ENCODE peak calls at places on chromosomes 11 and 22, in five cellular contexts. One of them, this sample, is unnamed.

GRCh38 chr11:17929171-17929570 is 83.7 kb downstream of the SERGEF start:
- DNase-seq in MM.1S: no peak
- DNase-seq in OCI-LY7: no peak
- DNase-seq in fibroblast of lung: no peak
- DNase-seq in HCT116: no peak
- DNase-seq in this sample: no peak

GRCh38 chr22:32650553-32651345 is 150.8 kb upstream of the TIMP3 start:
- DNase-seq in OCI-LY7: no peak
- DNase-seq in fibroblast of lung: peak; percentile 57
- DNase-seq in MM.1S: no peak
- DNase-seq in HCT116: no peak
- DNase-seq in this sample: no peak

GRCh38 chr22:25884121-25884520 is 142.1 kb downstream of the MYO18B start:
- DNase-seq in HCT116: no peak
- DNase-seq in fibroblast of lung: no peak
- DNase-seq in OCI-LY7: no peak
- DNase-seq in MM.1S: no peak
- DNase-seq in this sample: no peak

GRCh38 chr22:38953577-38954413 is 3.6 kb upstream of the APOBEC3A start:
- DNase-seq in MM.1S: peak; percentile 86
- DNase-seq in fibroblast of lung: no peak
- DNase-seq in OCI-LY7: no peak
- DNase-seq in HCT116: no peak
- DNase-seq in this sample: no peak

GRCh38 chr11:116776522-116776984 is 3.8 kb upstream of the BUD13 start:
- DNase-seq in MM.1S: peak; percentile 67
- DNase-seq in fibroblast of lung: no peak
- DNase-seq in OCI-LY7: peak; percentile 5
- DNase-seq in HCT116: no peak
- DNase-seq in this sample: no peak

GRCh38 chr11:639324-639977 is 2.4 kb downstream of the DRD4 start:
- DNase-seq in HCT116: no peak
- DNase-seq in MM.1S: no peak
- DNase-seq in fibroblast of lung: no peak
- DNase-seq in OCI-LY7: no peak
- DNase-seq in this sample: no peak

GRCh38 chr11:66739983-66740382 is 11.0 kb upstream of the SPTBN2 start:
- DNase-seq in OCI-LY7: no peak
- DNase-seq in fibroblast of lung: peak; percentile 55
- DNase-seq in HCT116: no peak
- DNase-seq in MM.1S: no peak
- DNase-seq in this sample: no peak

GRCh38 chr11:100719809-100720221 is 32.7 kb downstream of the ARHGAP42 start:
- DNase-seq in MM.1S: no peak
- DNase-seq in fibroblast of lung: peak; percentile 91
- DNase-seq in OCI-LY7: no peak
- DNase-seq in HCT116: peak; percentile 63
- DNase-seq in this sample: no peak

GRCh38 chr11:70128435-70128906 is 50.4 kb downstream of the ANO1 start:
- DNase-seq in fibroblast of lung: peak; percentile 59
- DNase-seq in MM.1S: no peak
- DNase-seq in OCI-LY7: no peak
- DNase-seq in HCT116: peak; percentile 41
- DNase-seq in this sample: no peak

GRCh38 chr22:19969141-19969928 is 27.7 kb upstream of the TXNRD2 start:
- DNase-seq in MM.1S: no peak
- DNase-seq in OCI-LY7: no peak
- DNase-seq in HCT116: no peak
- DNase-seq in fibroblast of lung: no peak
- DNase-seq in this sample: no peak

GRCh38 chr11:117090111-117090706 is 8.0 kb downstream of the SIK3 start:
- DNase-seq in fibroblast of lung: peak; percentile 38
- DNase-seq in HCT116: peak; percentile 47
- DNase-seq in OCI-LY7: no peak
- DNase-seq in MM.1S: no peak
- DNase-seq in this sample: no peak

GRCh38 chr22:28710112-28710888 is 30.7 kb upstream of the TTC28 start:
- DNase-seq in MM.1S: no peak
- DNase-seq in HCT116: no peak
- DNase-seq in OCI-LY7: no peak
- DNase-seq in fibroblast of lung: peak; percentile 87
- DNase-seq in this sample: no peak

GRCh38 chr11:35142481-35143207 is 3.7 kb downstream of the CD44 start:
- DNase-seq in OCI-LY7: peak; percentile 43
- DNase-seq in HCT116: no peak
- DNase-seq in MM.1S: peak; percentile 59
- DNase-seq in fibroblast of lung: peak; percentile 91
- DNase-seq in this sample: no peak

GRCh38 chr11:17013548-17014320 is 480 bp downstream of the PLEKHA7 start:
- DNase-seq in OCI-LY7: no peak
- DNase-seq in MM.1S: peak; percentile 64
- DNase-seq in HCT116: no peak
- DNase-seq in fibroblast of lung: peak; percentile 11
- DNase-seq in this sample: no peak

GRCh38 chr11:134528453-134528852 is 116.4 kb upstream of the B3GAT1 start:
- DNase-seq in MM.1S: no peak
- DNase-seq in HCT116: no peak
- DNase-seq in fibroblast of lung: no peak
- DNase-seq in OCI-LY7: no peak
- DNase-seq in this sample: no peak

GRCh38 chr22:38317995-38318715 is 922 bp upstream of the CSNK1E start:
- DNase-seq in HCT116: peak; percentile 81
- DNase-seq in MM.1S: peak; percentile 30
- DNase-seq in OCI-LY7: no peak
- DNase-seq in fibroblast of lung: peak; percentile 96
- DNase-seq in this sample: no peak

GRCh38 chr22:50633771-50634170 is 5.8 kb upstream of the ARSA start:
- DNase-seq in MM.1S: no peak
- DNase-seq in HCT116: no peak
- DNase-seq in fibroblast of lung: no peak
- DNase-seq in OCI-LY7: no peak
- DNase-seq in this sample: no peak

GRCh38 chr11:1157645-1158591 is at the start of gene MUC5AC:
- DNase-seq in HCT116: no peak
- DNase-seq in fibroblast of lung: no peak
- DNase-seq in OCI-LY7: no peak
- DNase-seq in MM.1S: no peak
- DNase-seq in this sample: no peak

GRCh38 chr11:132623496-132623895 is 908.8 kb downstream of the OPCML start:
- DNase-seq in MM.1S: no peak
- DNase-seq in OCI-LY7: no peak
- DNase-seq in HCT116: no peak
- DNase-seq in fibroblast of lung: no peak
- DNase-seq in this sample: no peak
- H3K9me3 ChIP-seq in MM.1S: no peaks in the 10 kb centered on the region
- H3K9me3 ChIP-seq in OCI-LY7: no peaks in the 10 kb centered on the region
- H3K9me3 ChIP-seq in HCT116: peaks cover 6% of the 10 kb centered on the region
- H3K9me3 ChIP-seq in fibroblast of lung: no peaks in the 10 kb centered on the region
- H3K9me3 ChIP-seq in this sample: no peaks in the 10 kb centered on the region

GRCh38 chr11:93526058-93526633 is 17.0 kb downstream of the SMCO4 start:
- DNase-seq in HCT116: no peak
- DNase-seq in fibroblast of lung: no peak
- DNase-seq in MM.1S: no peak
- DNase-seq in OCI-LY7: peak; percentile 41
- DNase-seq in this sample: no peak

GRCh38 chr11:93524868-93525267 is 18.3 kb downstream of the SMCO4 start:
- DNase-seq in HCT116: no peak
- DNase-seq in MM.1S: no peak
- DNase-seq in fibroblast of lung: no peak
- DNase-seq in OCI-LY7: peak; percentile 34
- DNase-seq in this sample: no peak

GRCh38 chr11:93525601-93526000 is 17.6 kb downstream of the SMCO4 start:
- DNase-seq in OCI-LY7: peak; percentile 50
- DNase-seq in HCT116: no peak
- DNase-seq in fibroblast of lung: peak; percentile 55
- DNase-seq in MM.1S: no peak
- DNase-seq in this sample: no peak

GRCh38 chr11:93522448-93522847 is 20.7 kb downstream of the SMCO4 start:
- DNase-seq in MM.1S: no peak
- DNase-seq in OCI-LY7: no peak
- DNase-seq in HCT116: no peak
- DNase-seq in fibroblast of lung: no peak
- DNase-seq in this sample: no peak

DNA sequence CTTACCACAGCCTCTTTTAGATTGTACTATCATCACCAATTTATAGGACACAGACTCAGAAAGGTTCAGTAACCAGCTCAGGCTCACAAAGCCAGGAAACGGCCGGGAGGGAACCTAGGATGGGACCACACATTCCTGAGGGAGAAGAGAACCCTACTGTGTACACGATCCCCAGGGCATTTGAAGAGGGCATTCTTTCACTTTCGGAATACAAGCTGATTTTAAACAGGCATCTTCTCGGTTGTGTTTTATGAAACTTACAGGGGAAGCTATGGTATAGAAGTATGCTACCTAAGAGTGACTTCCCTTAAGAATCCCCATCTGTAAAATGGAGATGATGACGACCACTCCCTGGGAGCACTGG is 19.0 kb downstream of the SMCO4 start:
- DNase-seq in MM.1S: peak; percentile 21
- DNase-seq in fibroblast of lung: no peak
- DNase-seq in HCT116: no peak
- DNase-seq in OCI-LY7: no peak
- DNase-seq in this sample: no peak
- H3K79me2 ChIP-seq in MM.1S: peaks cover 6% of the 10 kb centered on the region
- H3K79me2 ChIP-seq in fibroblast of lung: no peaks in the 10 kb centered on the region
- H3K79me2 ChIP-seq in HCT116: no peaks in the 10 kb centered on the region
- H3K79me2 ChIP-seq in OCI-LY7: peaks cover 35% of the 10 kb centered on the region
- H3K79me2 ChIP-seq in this sample: peaks cover 3% of the 10 kb centered on the region

GRCh38 chr11:61999141-61999975 is 31.9 kb upstream of the FTH1 start:
- DNase-seq in MM.1S: no peak
- DNase-seq in HCT116: no peak
- DNase-seq in fibroblast of lung: no peak
- DNase-seq in OCI-LY7: no peak
- DNase-seq in this sample: no peak
- H3K9me3 ChIP-seq in MM.1S: no peaks in the 10 kb centered on the region
- H3K9me3 ChIP-seq in HCT116: no peaks in the 10 kb centered on the region
- H3K9me3 ChIP-seq in fibroblast of lung: no peaks in the 10 kb centered on the region
- H3K9me3 ChIP-seq in OCI-LY7: peaks cover 5% of the 10 kb centered on the region
- H3K9me3 ChIP-seq in this sample: peaks cover 8% of the 10 kb centered on the region

GRCh38 chr22:37074537-37074936 is 23.0 kb downstream of the KCTD17 start:
- DNase-seq in fibroblast of lung: no peak
- DNase-seq in MM.1S: no peak
- DNase-seq in OCI-LY7: no peak
- DNase-seq in HCT116: no peak
- DNase-seq in this sample: no peak
- H3K79me2 ChIP-seq in fibroblast of lung: no peaks in the 10 kb centered on the region
- H3K79me2 ChIP-seq in MM.1S: no peaks in the 10 kb centered on the region
- H3K79me2 ChIP-seq in OCI-LY7: no peaks in the 10 kb centered on the region
- H3K79me2 ChIP-seq in HCT116: no peaks in the 10 kb centered on the region
- H3K79me2 ChIP-seq in this sample: no peaks in the 10 kb centered on the region

GRCh38 chr22:49240472-49240871 is 587.2 kb downstream of the BRD1 start:
- DNase-seq in HCT116: no peak
- DNase-seq in MM.1S: no peak
- DNase-seq in OCI-LY7: no peak
- DNase-seq in fibroblast of lung: no peak
- DNase-seq in this sample: no peak
- H3K9me3 ChIP-seq in HCT116: no peaks in the 10 kb centered on the region
- H3K9me3 ChIP-seq in MM.1S: no peaks in the 10 kb centered on the region
- H3K9me3 ChIP-seq in OCI-LY7: no peaks in the 10 kb centered on the region
- H3K9me3 ChIP-seq in fibroblast of lung: no peaks in the 10 kb centered on the region
- H3K9me3 ChIP-seq in this sample: no peaks in the 10 kb centered on the region

GRCh38 chr11:13434247-13435205 is 28.5 kb downstream of the BTBD10 start:
- DNase-seq in HCT116: no peak
- DNase-seq in fibroblast of lung: peak; percentile 28
- DNase-seq in MM.1S: no peak
- DNase-seq in OCI-LY7: no peak
- DNase-seq in this sample: no peak
- H3K79me2 ChIP-seq in HCT116: peaks cover 6% of the 10 kb centered on the region
- H3K79me2 ChIP-seq in fibroblast of lung: no peaks in the 10 kb centered on the region
- H3K79me2 ChIP-seq in MM.1S: peaks cover 3% of the 10 kb centered on the region
- H3K79me2 ChIP-seq in OCI-LY7: no peaks in the 10 kb centered on the region
- H3K79me2 ChIP-seq in this sample: peaks cover 12% of the 10 kb centered on the region

GRCh38 chr11:3353066-3353465 is 25.9 kb downstream of the ZNF195 start:
- DNase-seq in MM.1S: no peak
- DNase-seq in OCI-LY7: no peak
- DNase-seq in fibroblast of lung: no peak
- DNase-seq in HCT116: no peak
- DNase-seq in this sample: no peak

GRCh38 chr11:3359092-3359824 is 19.7 kb downstream of the ZNF195 start:
- DNase-seq in fibroblast of lung: peak; percentile 8
- DNase-seq in OCI-LY7: no peak
- DNase-seq in MM.1S: no peak
- DNase-seq in HCT116: no peak
- DNase-seq in this sample: no peak

GRCh38 chr11:3357994-3358676 is 20.8 kb downstream of the ZNF195 start:
- DNase-seq in OCI-LY7: no peak
- DNase-seq in HCT116: no peak
- DNase-seq in fibroblast of lung: no peak
- DNase-seq in MM.1S: no peak
- DNase-seq in this sample: peak; percentile 42

GRCh38 chr11:3357302-3357701 is 21.6 kb downstream of the ZNF195 start:
- DNase-seq in MM.1S: no peak
- DNase-seq in HCT116: no peak
- DNase-seq in OCI-LY7: no peak
- DNase-seq in fibroblast of lung: no peak
- DNase-seq in this sample: no peak

GRCh38 chr11:3356858-3357257 is 22.1 kb downstream of the ZNF195 start:
- DNase-seq in MM.1S: no peak
- DNase-seq in fibroblast of lung: no peak
- DNase-seq in OCI-LY7: no peak
- DNase-seq in HCT116: no peak
- DNase-seq in this sample: no peak
- H3K9me3 ChIP-seq in MM.1S: peaks cover 15% of the 10 kb centered on the region
- H3K9me3 ChIP-seq in fibroblast of lung: peaks cover 7% of the 10 kb centered on the region
- H3K9me3 ChIP-seq in OCI-LY7: peaks cover 39% of the 10 kb centered on the region
- H3K9me3 ChIP-seq in HCT116: peaks cover 61% of the 10 kb centered on the region
- H3K9me3 ChIP-seq in this sample: peaks cover 52% of the 10 kb centered on the region

GRCh38 chr11:65389294-65389980 is 3.0 kb downstream of the FRMD8 start:
- DNase-seq in OCI-LY7: no peak
- DNase-seq in HCT116: no peak
- DNase-seq in MM.1S: no peak
- DNase-seq in fibroblast of lung: no peak
- DNase-seq in this sample: no peak
- H3K79me2 ChIP-seq in OCI-LY7: peaks cover 7% of the 10 kb centered on the region
- H3K79me2 ChIP-seq in HCT116: peaks cover 27% of the 10 kb centered on the region
- H3K79me2 ChIP-seq in MM.1S: peaks cover 77% of the 10 kb centered on the region
- H3K79me2 ChIP-seq in fibroblast of lung: peaks cover 53% of the 10 kb centered on the region
- H3K79me2 ChIP-seq in this sample: peaks cover 75% of the 10 kb centered on the region